ENCODE peak calls at places on chromosomes 11 and 22, in nine cellular contexts. One of them, this sample, is unnamed.

GRCh38 chr11:289145-289705 is 299 bp downstream of the PGGHG start:
- DNase-seq in MM.1S: no peak
- DNase-seq in cardiac fibroblast: no peak
- DNase-seq in glutamatergic neuron: no peak
- DNase-seq in endothelial cell: no peak
- DNase-seq in right lobe of liver: no peak
- DNase-seq in heart left ventricle: peak; percentile 85
- DNase-seq in neural crest cell: no peak
- DNase-seq in GM06990: no peak
- DNase-seq in this sample: no peak

GRCh38 chr11:20156280-20156875 is 3.9 kb downstream of the DBX1 start:
- DNase-seq in MM.1S: no peak
- DNase-seq in cardiac fibroblast: no peak
- DNase-seq in glutamatergic neuron: peak; percentile 26
- DNase-seq in endothelial cell: no peak
- DNase-seq in right lobe of liver: peak; percentile 30
- DNase-seq in heart left ventricle: no peak
- DNase-seq in neural crest cell: no peak
- DNase-seq in GM06990: no peak
- DNase-seq in this sample: no peak

GRCh38 chr11:57477507-57478189 is 17.3 kb downstream of the RTN4RL2 start:
- DNase-seq in MM.1S: no peak
- DNase-seq in cardiac fibroblast: no peak
- DNase-seq in glutamatergic neuron: no peak
- DNase-seq in endothelial cell: no peak
- DNase-seq in right lobe of liver: no peak
- DNase-seq in heart left ventricle: no peak
- DNase-seq in neural crest cell: no peak
- DNase-seq in GM06990: no peak
- DNase-seq in this sample: no peak

GRCh38 chr11:1457326-1457680 is 29.3 kb downstream of the MOB2 start:
- DNase-seq in MM.1S: no peak
- DNase-seq in cardiac fibroblast: no peak
- DNase-seq in glutamatergic neuron: no peak
- DNase-seq in endothelial cell: no peak
- DNase-seq in right lobe of liver: no peak
- DNase-seq in heart left ventricle: no peak
- DNase-seq in neural crest cell: no peak
- DNase-seq in GM06990: no peak
- DNase-seq in this sample: no peak

GRCh38 chr11:62545437-62546243 is 966 bp downstream of the AHNAK start:
- DNase-seq in MM.1S: no peak
- DNase-seq in cardiac fibroblast: peak; percentile 94
- DNase-seq in glutamatergic neuron: no peak
- DNase-seq in endothelial cell: peak; percentile 64
- DNase-seq in right lobe of liver: peak; percentile 95
- DNase-seq in heart left ventricle: peak; percentile 95
- DNase-seq in neural crest cell: no peak
- DNase-seq in GM06990: no peak
- DNase-seq in this sample: peak; percentile 93

GRCh38 chr11:66136752-66137123 is 66.7 kb downstream of the PACS1 start:
- DNase-seq in MM.1S: no peak
- DNase-seq in cardiac fibroblast: peak; percentile 77
- DNase-seq in glutamatergic neuron: no peak
- DNase-seq in endothelial cell: no peak
- DNase-seq in right lobe of liver: no peak
- DNase-seq in heart left ventricle: no peak
- DNase-seq in neural crest cell: no peak
- DNase-seq in GM06990: peak; percentile 65
- DNase-seq in this sample: peak; percentile 78

GRCh38 chr11:59669611-59670009 is 773 bp upstream of the PATL1 start:
- DNase-seq in MM.1S: no peak
- DNase-seq in cardiac fibroblast: peak; percentile 75
- DNase-seq in glutamatergic neuron: peak; percentile 37
- DNase-seq in endothelial cell: peak; percentile 33
- DNase-seq in right lobe of liver: peak; percentile 50
- DNase-seq in heart left ventricle: peak; percentile 38
- DNase-seq in neural crest cell: peak; percentile 12
- DNase-seq in GM06990: no peak
- DNase-seq in this sample: peak; percentile 82

GRCh38 chr11:47443028-47443700 is 5.8 kb downstream of the RAPSN start:
- DNase-seq in MM.1S: peak; percentile 27
- DNase-seq in cardiac fibroblast: no peak
- DNase-seq in glutamatergic neuron: no peak
- DNase-seq in endothelial cell: no peak
- DNase-seq in right lobe of liver: no peak
- DNase-seq in heart left ventricle: no peak
- DNase-seq in neural crest cell: no peak
- DNase-seq in GM06990: no peak
- DNase-seq in this sample: no peak

GRCh38 chr11:102383839-102384238 is 36.8 kb downstream of the BIRC2 start:
- DNase-seq in MM.1S: no peak
- DNase-seq in cardiac fibroblast: no peak
- DNase-seq in glutamatergic neuron: no peak
- DNase-seq in endothelial cell: no peak
- DNase-seq in right lobe of liver: no peak
- DNase-seq in heart left ventricle: no peak
- DNase-seq in neural crest cell: no peak
- DNase-seq in GM06990: no peak
- DNase-seq in this sample: no peak

GRCh38 chr22:48636746-48637145 is 1190.9 kb downstream of the BRD1 start:
- DNase-seq in MM.1S: no peak
- DNase-seq in cardiac fibroblast: no peak
- DNase-seq in glutamatergic neuron: no peak
- DNase-seq in endothelial cell: no peak
- DNase-seq in right lobe of liver: no peak
- DNase-seq in heart left ventricle: no peak
- DNase-seq in neural crest cell: no peak
- DNase-seq in GM06990: no peak
- DNase-seq in this sample: no peak

GRCh38 chr11:126840201-126840886 is 160.2 kb downstream of the KIRREL3 start:
- DNase-seq in MM.1S: no peak
- DNase-seq in cardiac fibroblast: no peak
- DNase-seq in glutamatergic neuron: no peak
- DNase-seq in endothelial cell: no peak
- DNase-seq in right lobe of liver: no peak
- DNase-seq in heart left ventricle: no peak
- DNase-seq in neural crest cell: no peak
- DNase-seq in GM06990: no peak
- DNase-seq in this sample: no peak

GRCh38 chr11:47863189-47863892 is 15.2 kb upstream of the NUP160 start:
- DNase-seq in MM.1S: peak; percentile 50
- DNase-seq in cardiac fibroblast: peak; percentile 79
- DNase-seq in glutamatergic neuron: no peak
- DNase-seq in endothelial cell: no peak
- DNase-seq in right lobe of liver: no peak
- DNase-seq in heart left ventricle: no peak
- DNase-seq in neural crest cell: no peak
- DNase-seq in GM06990: peak; percentile 66
- DNase-seq in this sample: peak; percentile 78

GRCh38 chr22:37157516-37158289 is 8.0 kb upstream of the IL2RB start:
- DNase-seq in MM.1S: no peak
- DNase-seq in cardiac fibroblast: no peak
- DNase-seq in glutamatergic neuron: no peak
- DNase-seq in endothelial cell: no peak
- DNase-seq in right lobe of liver: no peak
- DNase-seq in heart left ventricle: no peak
- DNase-seq in neural crest cell: no peak
- DNase-seq in GM06990: no peak
- DNase-seq in this sample: no peak

GRCh38 chr11:119905162-119905561 is 176.2 kb upstream of the NECTIN1 start:
- DNase-seq in MM.1S: no peak
- DNase-seq in cardiac fibroblast: no peak
- DNase-seq in glutamatergic neuron: no peak
- DNase-seq in endothelial cell: no peak
- DNase-seq in right lobe of liver: no peak
- DNase-seq in heart left ventricle: no peak
- DNase-seq in neural crest cell: no peak
- DNase-seq in GM06990: no peak
- DNase-seq in this sample: no peak

GRCh38 chr11:16126361-16126760 is 230.0 kb downstream of the SOX6 start:
- DNase-seq in MM.1S: no peak
- DNase-seq in cardiac fibroblast: no peak
- DNase-seq in glutamatergic neuron: no peak
- DNase-seq in endothelial cell: peak; percentile 8
- DNase-seq in right lobe of liver: no peak
- DNase-seq in heart left ventricle: no peak
- DNase-seq in neural crest cell: no peak
- DNase-seq in GM06990: no peak
- DNase-seq in this sample: no peak

GRCh38 chr11:69333149-69333710 is 39.3 kb downstream of the MYEOV start:
- DNase-seq in MM.1S: no peak
- DNase-seq in cardiac fibroblast: no peak
- DNase-seq in glutamatergic neuron: no peak
- DNase-seq in endothelial cell: no peak
- DNase-seq in right lobe of liver: no peak
- DNase-seq in heart left ventricle: no peak
- DNase-seq in neural crest cell: no peak
- DNase-seq in GM06990: no peak
- DNase-seq in this sample: no peak
- TF ChIP-seq CTCF in MM.1S: no peak
- TF ChIP-seq CTCF in cardiac fibroblast: no peak
- TF ChIP-seq CTCF in glutamatergic neuron: no peak
- TF ChIP-seq CTCF in endothelial cell: no peak
- TF ChIP-seq CTCF in right lobe of liver: no peak
- TF ChIP-seq CTCF in heart left ventricle: no peak
- TF ChIP-seq CTCF in neural crest cell: no peak
- TF ChIP-seq CTCF in GM06990: no peak
- TF ChIP-seq CTCF in this sample: no peak

GRCh38 chr11:69914286-69915150 is 95.3 kb upstream of the FGF3 start:
- DNase-seq in MM.1S: no peak
- DNase-seq in cardiac fibroblast: no peak
- DNase-seq in glutamatergic neuron: peak; percentile 14
- DNase-seq in endothelial cell: no peak
- DNase-seq in right lobe of liver: peak; percentile 16
- DNase-seq in heart left ventricle: peak; percentile 23
- DNase-seq in neural crest cell: no peak
- DNase-seq in GM06990: no peak
- DNase-seq in this sample: no peak

GRCh38 chr11:69917529-69917928 is 98.3 kb upstream of the FGF3 start:
- DNase-seq in MM.1S: no peak
- DNase-seq in cardiac fibroblast: no peak
- DNase-seq in glutamatergic neuron: no peak
- DNase-seq in endothelial cell: no peak
- DNase-seq in right lobe of liver: no peak
- DNase-seq in heart left ventricle: no peak
- DNase-seq in neural crest cell: no peak
- DNase-seq in GM06990: no peak
- DNase-seq in this sample: no peak

GRCh38 chr11:69916806-69917387 is 97.7 kb upstream of the FGF3 start:
- DNase-seq in MM.1S: no peak
- DNase-seq in cardiac fibroblast: no peak
- DNase-seq in glutamatergic neuron: no peak
- DNase-seq in endothelial cell: no peak
- DNase-seq in right lobe of liver: no peak
- DNase-seq in heart left ventricle: no peak
- DNase-seq in neural crest cell: no peak
- DNase-seq in GM06990: no peak
- DNase-seq in this sample: no peak

GRCh38 chr11:69915151-69915500 is 95.9 kb upstream of the FGF3 start:
- DNase-seq in MM.1S: no peak
- DNase-seq in cardiac fibroblast: peak; percentile 79
- DNase-seq in glutamatergic neuron: no peak
- DNase-seq in endothelial cell: no peak
- DNase-seq in right lobe of liver: no peak
- DNase-seq in heart left ventricle: no peak
- DNase-seq in neural crest cell: no peak
- DNase-seq in GM06990: no peak
- DNase-seq in this sample: peak; percentile 26

GRCh38 chr11:69915501-69916250 is 96.5 kb upstream of the FGF3 start:
- DNase-seq in MM.1S: peak; percentile 43
- DNase-seq in cardiac fibroblast: peak; percentile 74
- DNase-seq in glutamatergic neuron: peak; percentile 92
- DNase-seq in endothelial cell: peak; percentile 92
- DNase-seq in right lobe of liver: peak; percentile 84
- DNase-seq in heart left ventricle: peak; percentile 85
- DNase-seq in neural crest cell: peak; percentile 95
- DNase-seq in GM06990: no peak
- DNase-seq in this sample: peak; percentile 70
- TF ChIP-seq CTCF in MM.1S: peak; percentile 74
- TF ChIP-seq CTCF in cardiac fibroblast: peak; percentile 76
- TF ChIP-seq CTCF in glutamatergic neuron: peak; percentile 89
- TF ChIP-seq CTCF in endothelial cell: peak; percentile 94
- TF ChIP-seq CTCF in right lobe of liver: peak; percentile 82
- TF ChIP-seq CTCF in heart left ventricle: peak; percentile 86
- TF ChIP-seq CTCF in neural crest cell: peak; percentile 84
- TF ChIP-seq CTCF in GM06990: peak; percentile 71
- TF ChIP-seq CTCF in this sample: peak; percentile 88

DNA sequence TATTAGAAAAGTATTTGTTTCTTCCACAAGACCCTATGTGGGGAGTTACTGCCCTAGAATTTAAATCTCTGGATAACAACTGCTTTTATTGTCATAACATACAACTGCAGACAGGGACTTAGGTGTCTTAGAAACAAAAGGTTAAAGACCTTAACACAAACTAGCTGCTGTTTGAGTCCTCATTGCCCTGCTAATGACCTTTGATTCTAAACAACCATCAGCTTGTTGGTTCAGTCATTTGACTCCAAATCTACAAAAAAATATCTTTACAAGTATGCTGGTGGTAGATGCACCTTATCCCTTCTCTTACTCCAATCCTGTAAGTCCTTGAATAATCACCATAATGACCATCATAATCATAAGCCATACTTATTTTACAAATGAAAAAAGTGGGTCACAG is 377.4 kb upstream of the PITPNB start:
- DNase-seq in MM.1S: no peak
- DNase-seq in cardiac fibroblast: no peak
- DNase-seq in glutamatergic neuron: no peak
- DNase-seq in endothelial cell: no peak
- DNase-seq in right lobe of liver: no peak
- DNase-seq in heart left ventricle: no peak
- DNase-seq in neural crest cell: no peak
- DNase-seq in GM06990: no peak
- DNase-seq in this sample: no peak
- TF ChIP-seq CTCF in MM.1S: no peak
- TF ChIP-seq CTCF in cardiac fibroblast: no peak
- TF ChIP-seq CTCF in glutamatergic neuron: no peak
- TF ChIP-seq CTCF in endothelial cell: no peak
- TF ChIP-seq CTCF in right lobe of liver: no peak
- TF ChIP-seq CTCF in heart left ventricle: no peak
- TF ChIP-seq CTCF in neural crest cell: no peak
- TF ChIP-seq CTCF in GM06990: no peak
- TF ChIP-seq CTCF in this sample: no peak

DNA sequence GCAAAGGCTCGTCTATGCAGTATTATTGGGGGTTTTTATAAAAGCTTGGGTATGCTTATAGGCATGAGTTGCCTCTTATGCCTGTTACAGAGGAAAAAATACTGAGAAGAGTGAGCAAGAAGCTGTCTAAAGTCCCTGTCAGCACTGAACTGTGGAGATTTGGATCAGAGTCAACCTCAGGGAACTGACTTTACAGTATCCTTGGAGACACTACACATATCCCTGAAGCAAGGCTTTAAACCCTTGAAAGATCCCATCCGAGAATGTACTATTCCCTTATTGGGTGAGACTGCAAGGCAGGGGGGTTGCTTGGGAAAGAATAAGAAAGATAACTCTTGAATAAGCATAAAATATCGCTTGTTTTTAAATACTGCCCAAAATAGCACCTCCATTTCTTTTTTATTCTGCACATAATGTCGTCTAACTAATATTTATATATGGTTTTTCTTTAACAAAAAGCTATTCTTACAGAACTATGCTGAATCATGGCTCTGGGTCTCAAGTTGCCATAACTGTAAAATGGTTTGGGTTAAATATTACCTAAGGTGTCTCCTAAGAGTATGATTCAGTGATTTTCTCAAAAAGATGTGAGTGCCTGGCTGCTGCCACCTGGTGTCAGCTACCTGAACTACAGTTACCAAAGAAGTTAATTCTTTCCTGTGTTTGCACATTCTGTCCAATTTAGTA is 1062.8 kb downstream of the DLG2 start:
- DNase-seq in MM.1S: peak; percentile 44
- DNase-seq in cardiac fibroblast: peak; percentile 75
- DNase-seq in glutamatergic neuron: peak; percentile 51
- DNase-seq in endothelial cell: peak; percentile 57
- DNase-seq in right lobe of liver: peak; percentile 21
- DNase-seq in heart left ventricle: no peak
- DNase-seq in neural crest cell: peak; percentile 46
- DNase-seq in GM06990: no peak
- DNase-seq in this sample: peak; percentile 71
- TF ChIP-seq CTCF in MM.1S: peak; percentile 85
- TF ChIP-seq CTCF in cardiac fibroblast: peak; percentile 77
- TF ChIP-seq CTCF in glutamatergic neuron: peak; percentile 95
- TF ChIP-seq CTCF in endothelial cell: peak; percentile 97
- TF ChIP-seq CTCF in right lobe of liver: peak; percentile 85
- TF ChIP-seq CTCF in heart left ventricle: peak; percentile 51
- TF ChIP-seq CTCF in neural crest cell: peak; percentile 91
- TF ChIP-seq CTCF in GM06990: peak; percentile 73
- TF ChIP-seq CTCF in this sample: peak; percentile 89